ENCODE peak calls at places on chromosomes 5 and 9, in seven cellular contexts. W is occipital lobe, D is NCI-H748 treated with DMSO at 0.1 percent for 48 hours, Z is thyroid gland, Q is WTC11, K is neuronal stem cell, C is AG20443. H is an unnamed sample.

GRCh38 chr9:129054163-129054851 is 17.9 kb downstream of the MIGA2 start:
- DNase-seq in W (no peak), D (no peak), Z (no peak), Q (no peak), K (no peak), C (no peak), H (no peak)

GRCh38 chr9:15276328-15276969 is 30.6 kb downstream of the TTC39B start:
- DNase-seq in W (no peak), D (no peak), Z (peak), Q (no peak), K (no peak), C (no peak), H (no peak)

GRCh38 chr9:126158591-126159519 is 167.8 kb upstream of the MVB12B start:
- DNase-seq in W (no peak), D (no peak), Z (no peak), Q (no peak), K (no peak), C (peak), H (no peak)

GRCh38 chr5:131749723-131750470 is 46.9 kb downstream of the FNIP1 start:
- DNase-seq in W (no peak), D (no peak), Z (no peak), Q (no peak), K (no peak), C (no peak), H (no peak)

GRCh38 chr9:114895605-114896004 is 34.8 kb downstream of the TNFSF8 start:
- DNase-seq in W (no peak), D (no peak), Z (no peak), Q (no peak), K (no peak), C (no peak), H (no peak)

GRCh38 chr5:171858303-171858702 is 72.7 kb downstream of the SMIM23 start:
- DNase-seq in W (no peak), D (no peak), Z (no peak), Q (peak), K (no peak), C (no peak), H (no peak)

GRCh38 chr5:84131372-84131771 is 253.3 kb downstream of the EDIL3 start:
- DNase-seq in W (no peak), D (peak), Z (no peak), Q (no peak), K (no peak), C (no peak), H (no peak)

GRCh38 chr9:27626629-27627564 is 53.6 kb upstream of the C9orf72 start:
- DNase-seq in W (no peak), D (no peak), Z (no peak), Q (no peak), K (no peak), C (no peak), H (no peak)

GRCh38 chr9:78767449-78767848 is 470.5 kb downstream of the PSAT1 start:
- DNase-seq in W (peak), D (no peak), Z (no peak), Q (no peak), K (no peak), C (no peak), H (no peak)

H was measured in progenitor cell of endocrine pancreas.